ENCODE peak calls at places on chromosomes 13 and 19, in eight cellular contexts. O is stimulated activated CD4-positive, alpha-beta T cell treated with anti-CD3 and anti-CD28 coated beads, Interleukin-4, amount 100 ng/mL, for 4 hours; T is IMR-90; J is lower leg skin; S is NCI-H146; Z is dermis blood vessel endothelial cell; B is HEK293T; M is H7. E is an unnamed sample.

GRCh38 chr13:108342369-108343289 is 73.1 kb downstream of the TNFSF13B start:
- DNase-seq in O (no peak), T (peak; percentile 35), J (no peak), S (peak; percentile 20), Z (peak; percentile 46), B (no peak), M (peak; percentile 9), E (no peak)

GRCh38 chr19:2231621-2232221 is 4.4 kb downstream of the PLEKHJ1 start:
- DNase-seq in O (no peak), T (no peak), J (no peak), S (no peak), Z (peak; percentile 26), B (no peak), M (peak; percentile 82), E (peak; percentile 96)

GRCh38 chr13:41495044-41495443 is 37.7 kb downstream of the RGCC start:
- DNase-seq in O (no peak), T (no peak), J (no peak), S (no peak), Z (no peak), B (no peak), M (no peak), E (no peak)

GRCh38 chr13:112725346-112726017 is 35.6 kb downstream of the ATP11A start:
- DNase-seq in O (no peak), T (peak; percentile 62), J (no peak), S (peak; percentile 80), Z (no peak), B (no peak), M (peak; percentile 64), E (no peak)

GRCh38 chr19:17755977-17756670 is 4.8 kb downstream of the FCHO1 start:
- DNase-seq in O (no peak), T (peak; percentile 50), J (no peak), S (peak; percentile 69), Z (peak; percentile 40), B (peak; percentile 48), M (peak; percentile 94), E (no peak)

GRCh38 chr13:39578821-39579291 is 24.1 kb downstream of the LHFPL6 start:
- DNase-seq in O (no peak), T (no peak), J (no peak), S (peak; percentile 68), Z (no peak), B (peak; percentile 19), M (peak; percentile 27), E (no peak)

GRCh38 chr19:32666084-32666483 is 8.9 kb downstream of the ANKRD27 start:
- DNase-seq in O (no peak), T (no peak), J (no peak), S (no peak), Z (no peak), B (no peak), M (no peak), E (no peak)

GRCh38 chr13:102930566-102930965 is 84.7 kb downstream of the ERCC5 start:
- DNase-seq in O (no peak), T (no peak), J (no peak), S (no peak), Z (no peak), B (no peak), M (no peak), E (no peak)

GRCh38 chr13:42580644-42581043 is 6.7 kb downstream of the TNFSF11 start:
- DNase-seq in O (no peak), T (no peak), J (no peak), S (no peak), Z (no peak), B (no peak), M (no peak), E (no peak)

GRCh38 chr13:114264886-114265611 is 16.4 kb upstream of the UPF3A start:
- DNase-seq in O (no peak), T (peak; percentile 79), J (no peak), S (no peak), Z (no peak), B (no peak), M (no peak), E (peak; percentile 90)

GRCh38 chr19:57825501-57825900 is 4.6 kb upstream of the ZNF587B start:
- DNase-seq in O (no peak), T (no peak), J (no peak), S (no peak), Z (no peak), B (no peak), M (no peak), E (peak; percentile 39)

GRCh38 chr13:112444001-112444311 is 67.8 kb downstream of the SPACA7 start:
- DNase-seq in O (peak; percentile 24), T (peak; percentile 42), J (peak; percentile 87), S (peak; percentile 86), Z (peak; percentile 74), B (peak; percentile 66), M (peak; percentile 96), E (peak; percentile 98)

GRCh38 chr19:3968556-3969434 is 2.1 kb downstream of the DAPK3 start:
- DNase-seq in O (no peak), T (peak; percentile 100), J (peak; percentile 96), S (peak; percentile 37), Z (peak; percentile 100), B (peak; percentile 80), M (peak; percentile 95), E (peak; percentile 99)

GRCh38 chr13:98436379-98436909 is 140.5 kb downstream of the STK24 start:
- DNase-seq in O (no peak), T (no peak), J (no peak), S (no peak), Z (no peak), B (no peak), M (no peak), E (peak; percentile 13)